ENCODE peak calls at places on chromosomes 2 and 18, in ten cellular contexts. K is Kasumi-1; N is activated CD4-positive, alpha-beta T cell treated with anti-CD3 and anti-CD28 coated beads, Interleukin-2, amount 10 ng/mL, durations not matched to agents 7 days and 5 days; U is lower leg skin; O is GM12864; I is HEK293T; C is HT1080; H is aorta; E is GM12891; V is neural progenitor cell. Z is an unnamed sample.

GRCh38 chr2:213251618-213252017 is 32.6 kb upstream of the SPAG16 start:
- DNase-seq in K (peak; percentile 28), N (no peak), U (no peak), O (no peak), I (peak; percentile 31), C (peak; percentile 57), H (no peak), E (peak; percentile 10), V (peak; percentile 83), Z (no peak)

GRCh38 chr2:173997779-173998178 is 32.6 kb upstream of the SP3 start:
- DNase-seq in K (peak; percentile 60), N (no peak), U (no peak), O (no peak), I (no peak), C (no peak), H (no peak), E (no peak), V (no peak), Z (no peak)

GRCh38 chr2:104768694-104769093 is 85.2 kb upstream of the POU3F3 start:
- DNase-seq in K (peak; percentile 52), N (no peak), U (no peak), O (no peak), I (no peak), C (no peak), H (no peak), E (no peak), V (no peak), Z (no peak)

GRCh38 chr2:206611736-206612135 is 30.6 kb upstream of the FAM237A start:
- DNase-seq in K (no peak), N (no peak), U (no peak), O (no peak), I (no peak), C (no peak), H (no peak), E (no peak), V (peak; percentile 67), Z (no peak)

GRCh38 chr2:218431878-218432277 is 13.0 kb downstream of the VIL1 start:
- DNase-seq in K (no peak), N (no peak), U (no peak), O (no peak), I (no peak), C (no peak), H (peak; percentile 17), E (no peak), V (no peak), Z (no peak)

GRCh38 chr2:53970095-53970897 is 497 bp downstream of the PSME4 start:
- DNase-seq in K (peak; percentile 85), N (peak; percentile 23), U (peak; percentile 46), O (no peak), I (peak; percentile 32), C (peak; percentile 36), H (peak; percentile 63), E (no peak), V (peak; percentile 59), Z (peak; percentile 50)

GRCh38 chr2:43939695-43940094 is 56.1 kb downstream of the LRPPRC start:
- DNase-seq in K (no peak), N (no peak), U (no peak), O (no peak), I (no peak), C (no peak), H (no peak), E (no peak), V (no peak), Z (no peak)

GRCh38 chr2:64730551-64731305 is 77.0 kb upstream of the SERTAD2 start:
- DNase-seq in K (peak; percentile 36), N (peak; percentile 60), U (peak; percentile 83), O (no peak), I (peak; percentile 43), C (no peak), H (peak; percentile 81), E (no peak), V (peak; percentile 54), Z (no peak)

GRCh38 chr18:1914489-1914888 is 656.8 kb downstream of the METTL4 start:
- DNase-seq in K (peak; percentile 51), N (no peak), U (no peak), O (no peak), I (peak; percentile 4), C (peak; percentile 25), H (no peak), E (peak; percentile 3), V (no peak), Z (no peak)

GRCh38 chr2:45743531-45744391 is 92.3 kb downstream of the PRKCE start:
- DNase-seq in K (no peak), N (no peak), U (peak; percentile 59), O (no peak), I (no peak), C (peak; percentile 43), H (peak; percentile 65), E (no peak), V (no peak), Z (no peak)

GRCh38 chr2:13135856-13136255 is 419.1 kb downstream of the TRIB2 start:
- DNase-seq in K (no peak), N (no peak), U (no peak), O (no peak), I (no peak), C (no peak), H (no peak), E (no peak), V (no peak), Z (no peak)

GRCh38 chr18:47150824-47151366 is 595 bp upstream of the HDHD2 start:
- DNase-seq in K (peak; percentile 67), N (no peak), U (peak; percentile 16), O (no peak), I (no peak), C (no peak), H (no peak), E (no peak), V (peak; percentile 18), Z (peak; percentile 47)

GRCh38 chr2:64338910-64339500 is 115.0 kb upstream of the LGALSL start:
- DNase-seq in K (peak; percentile 3), N (no peak), U (no peak), O (no peak), I (no peak), C (peak; percentile 84), H (no peak), E (no peak), V (no peak), Z (no peak)

GRCh38 chr18:47595816-47596501 is 334.5 kb downstream of the SMAD2 start:
- DNase-seq in K (no peak), N (peak; percentile 11), U (no peak), O (peak; percentile 2), I (peak; percentile 10), C (peak; percentile 40), H (no peak), E (peak; percentile 45), V (peak; percentile 28), Z (no peak)

GRCh38 chr2:126953483-126953882 is 54.8 kb downstream of the TEX51 start:
- DNase-seq in K (no peak), N (no peak), U (no peak), O (no peak), I (no peak), C (no peak), H (no peak), E (no peak), V (no peak), Z (no peak)

GRCh38 chr2:102449370-102449974 is 23.6 kb upstream of the SLC9A4 start:
- DNase-seq in K (peak; percentile 61), N (peak; percentile 80), U (peak; percentile 25), O (no peak), I (peak; percentile 26), C (peak; percentile 26), H (no peak), E (peak; percentile 22), V (peak; percentile 37), Z (peak; percentile 55)

GRCh38 chr18:11500153-11501122 is 109.0 kb upstream of the SLC35G4 start:
- DNase-seq in K (no peak), N (no peak), U (no peak), O (peak; percentile 22), I (no peak), C (peak; percentile 97), H (peak; percentile 58), E (no peak), V (no peak), Z (no peak)

GRCh38 chr2:63834401-63834800 is 7.3 kb upstream of the UGP2 start:
- DNase-seq in K (no peak), N (no peak), U (no peak), O (no peak), I (no peak), C (no peak), H (no peak), E (no peak), V (no peak), Z (no peak)

GRCh38 chr2:159982270-159982669 is 80.1 kb downstream of the PLA2R1 start:
- DNase-seq in K (peak; percentile 20), N (no peak), U (peak; percentile 70), O (no peak), I (no peak), C (peak; percentile 80), H (peak; percentile 47), E (no peak), V (no peak), Z (no peak)

GRCh38 chr2:30110773-30111172 is 36.0 kb upstream of the YPEL5 start:
- DNase-seq in K (no peak), N (no peak), U (no peak), O (no peak), I (no peak), C (peak; percentile 34), H (no peak), E (no peak), V (no peak), Z (no peak)

GRCh38 chr2:16175247-16175825 is 235.0 kb downstream of the MYCN start:
- DNase-seq in K (no peak), N (no peak), U (no peak), O (no peak), I (no peak), C (no peak), H (no peak), E (no peak), V (no peak), Z (no peak)

GRCh38 chr2:220296174-220296573 is 668.7 kb downstream of the SLC4A3 start:
- DNase-seq in K (no peak), N (no peak), U (no peak), O (no peak), I (peak; percentile 10), C (no peak), H (no peak), E (no peak), V (peak; percentile 21), Z (no peak)

GRCh38 chr2:152500777-152501176 is 165.8 kb downstream of the FMNL2 start:
- DNase-seq in K (no peak), N (no peak), U (peak; percentile 51), O (no peak), I (no peak), C (no peak), H (no peak), E (no peak), V (no peak), Z (no peak)

Z was measured in HL-60.